ENCODE peak calls at places on chromosomes 3 and 15, in seven cellular contexts. C is lower lobe of right lung, B is esophagus squamous epithelium, J is fibroblast of lung, K is cardiac fibroblast, O is cardiac muscle cell, P is psoas muscle. N is an unnamed sample.

GRCh38 chr3:184166671-184167070 is 8.0 kb upstream of the AP2M1 start:
- DNase-seq in P (no peak), B (no peak), K (no peak), O (no peak), C (no peak), J (no peak), N (no peak)

GRCh38 chr3:111831840-111832239 is 27.2 kb upstream of the PHLDB2 start:
- DNase-seq in C (no peak), P (no peak), J (no peak), O (peak), K (peak), B (no peak), N (no peak)

GRCh38 chr3:36678216-36679013 is 85.9 kb downstream of the DCLK3 start:
- DNase-seq in B (no peak), J (peak), C (no peak), K (peak), P (no peak), O (peak), N (no peak)

GRCh38 chr3:197811343-197811742 is 20.3 kb downstream of the LRCH3 start:
- DNase-seq in K (peak), B (no peak), P (no peak), O (peak), C (peak), J (peak), N (no peak)

GRCh38 chr3:53167418-53168174 is 6.6 kb downstream of the PRKCD start:
- DNase-seq in B (no peak), C (no peak), O (no peak), J (no peak), K (no peak), P (no peak), N (no peak)

GRCh38 chr15:48467801-48468200 is 136.6 kb downstream of the DUT start:
- DNase-seq in O (no peak), P (no peak), B (no peak), K (no peak), C (no peak), J (no peak), N (no peak)

GRCh38 chr3:79521221-79521848 is 246.5 kb downstream of the ROBO1 start:
- DNase-seq in O (peak), B (no peak), K (peak), J (peak), C (no peak), P (no peak), N (peak)

GRCh38 chr15:67784057-67784781 is 41.1 kb upstream of the SKOR1 start:
- DNase-seq in O (no peak), C (no peak), B (no peak), P (no peak), K (no peak), J (no peak), N (no peak)

GRCh38 chr3:73378207-73378606 is 246.5 kb downstream of the PDZRN3 start:
- DNase-seq in J (no peak), K (no peak), O (no peak), P (no peak), C (no peak), B (no peak), N (no peak)

GRCh38 chr15:96327155-96327741 is 3.3 kb upstream of the NR2F2 start:
- DNase-seq in P (no peak), B (no peak), J (peak), K (peak), O (peak), C (no peak), N (peak)

DNA sequence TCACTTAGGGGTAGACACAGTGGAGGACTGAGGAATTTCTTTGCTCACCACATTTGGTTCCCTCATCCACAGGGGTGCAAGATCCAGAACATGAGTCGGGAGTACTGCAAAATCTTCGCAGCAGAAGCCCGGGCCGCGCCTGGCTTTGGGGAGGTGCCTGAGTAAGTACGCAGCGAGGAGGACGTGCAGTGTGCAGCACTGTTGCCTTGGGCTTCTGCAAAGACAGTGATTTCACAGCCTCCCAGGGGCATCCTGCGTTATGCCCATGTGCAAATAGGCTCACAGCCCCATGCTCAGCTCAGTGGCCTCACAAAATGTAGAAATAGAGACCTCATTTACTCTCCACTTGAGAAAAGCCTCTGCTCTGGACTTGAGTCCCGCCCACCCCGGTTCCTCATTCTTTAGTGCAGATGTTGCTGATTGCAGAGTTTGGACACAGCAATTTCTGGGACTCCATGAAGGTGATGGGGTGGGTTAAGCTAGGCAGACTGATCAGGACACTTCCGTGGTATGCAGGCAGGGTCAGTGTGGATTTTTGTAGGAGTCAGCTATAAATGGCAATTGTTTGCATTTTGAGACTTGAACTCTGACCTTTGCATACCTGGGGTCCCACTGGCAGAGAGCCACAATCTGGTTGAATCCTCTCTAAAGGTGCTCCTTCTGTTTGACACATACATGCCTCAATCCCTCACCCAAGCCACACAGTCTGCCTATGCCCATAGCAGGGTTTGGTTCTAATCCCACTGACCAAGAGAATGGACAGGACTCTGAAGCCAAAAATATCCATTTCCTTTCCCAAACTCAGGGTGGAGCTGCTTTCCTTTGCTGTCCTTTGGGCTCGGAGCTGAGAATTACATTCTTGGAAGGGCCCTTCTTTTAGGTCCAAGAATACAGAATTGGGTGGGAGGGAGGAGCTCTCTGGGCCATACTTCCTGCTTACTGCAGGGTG is 20.7 kb upstream of the SLC28A1 start:
- DNase-seq in J (peak), C (no peak), B (no peak), O (peak), K (peak), P (no peak), N (no peak)
- TF ChIP-seq CTCF in J (peak), C (no peak), B (no peak), O (peak), K (peak), P (peak), N (no peak)

GRCh38 chr3:9951598-9951961 is 628 bp downstream of the PRRT3 start:
- DNase-seq in C (no peak), J (no peak), P (no peak), O (no peak), K (no peak), B (no peak), N (no peak)

GRCh38 chr3:9955067-9955502 is 2.9 kb upstream of the PRRT3 start:
- DNase-seq in K (peak), P (no peak), B (no peak), J (peak), C (no peak), O (peak), N (no peak)

GRCh38 chr3:9951962-9952805 is at the start of gene PRRT3:
- DNase-seq in C (peak), J (peak), K (peak), B (no peak), P (peak), O (peak), N (no peak)

GRCh38 chr3:9955611-9956352 is 3.6 kb upstream of the PRRT3 start:
- DNase-seq in B (no peak), C (no peak), P (no peak), O (no peak), J (peak), K (no peak), N (no peak)

GRCh38 chr3:9957214-9957613 is 5.0 kb upstream of the PRRT3 start:
- DNase-seq in C (no peak), K (no peak), J (peak), B (no peak), O (no peak), P (no peak), N (no peak)
- TF ChIP-seq CTCF in C (no peak), K (no peak), J (peak), B (no peak), O (peak), P (no peak), N (peak)

GRCh38 chr3:140941434-140942220 is at the start of gene SLC25A36:
- DNase-seq in C (peak), J (peak), P (peak), O (peak), B (peak), K (peak), N (peak)
- TF ChIP-seq CTCF in C (no peak), J (no peak), P (no peak), O (peak), B (no peak), K (no peak), N (no peak)

GRCh38 chr3:14398801-14399114 is 3.6 kb upstream of the SLC6A6 start:
- DNase-seq in K (no peak), O (no peak), B (no peak), P (no peak), J (no peak), C (no peak), N (no peak)
- TF ChIP-seq CTCF in K (no peak), O (no peak), B (no peak), P (no peak), J (no peak), C (no peak), N (no peak)

DNA sequence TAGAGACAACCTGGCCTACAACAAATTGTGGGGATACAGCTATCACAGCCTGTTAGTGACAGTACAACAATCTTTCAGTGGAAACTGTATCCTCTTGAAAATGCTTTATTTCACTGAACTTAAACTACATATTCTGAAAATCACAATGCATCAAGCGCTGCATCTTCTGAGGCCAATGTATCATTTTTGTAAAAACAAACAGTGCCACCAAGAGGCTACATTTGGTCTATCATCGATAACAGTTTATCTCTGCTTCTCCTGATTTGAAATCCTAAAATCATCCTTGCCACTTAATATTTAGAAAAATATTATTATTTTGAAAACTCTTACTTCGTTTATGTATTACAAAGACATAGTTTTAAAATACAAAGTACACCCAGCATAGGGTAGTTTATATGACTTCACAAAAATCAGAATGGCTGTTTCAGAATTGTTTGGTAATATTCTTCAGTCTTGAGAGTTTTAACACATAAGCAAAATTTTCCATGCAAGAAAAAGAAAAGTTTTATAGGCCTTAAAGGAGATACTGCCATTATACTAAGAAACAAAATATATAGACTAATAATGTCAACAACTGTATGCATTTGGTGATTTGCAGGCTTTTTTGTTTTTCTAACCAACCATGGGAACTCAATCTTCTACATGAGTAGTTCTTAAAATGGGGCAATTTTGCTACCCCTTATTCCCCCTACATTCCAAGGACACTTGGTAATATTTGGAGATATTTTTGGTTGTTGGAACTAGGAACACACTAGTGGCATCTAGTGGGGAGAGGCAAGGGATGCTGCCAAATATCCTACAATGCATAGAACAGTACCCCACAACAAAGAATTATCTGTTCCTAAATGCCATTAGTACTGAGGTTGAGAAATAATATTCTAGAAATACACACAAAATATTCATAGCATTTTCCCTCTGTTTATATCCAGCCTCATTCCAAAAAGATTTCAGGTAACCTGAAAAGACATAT is 42.3 kb downstream of the WDR72 start:
- DNase-seq in K (no peak), P (no peak), O (peak), J (peak), B (no peak), C (no peak), N (no peak)
- TF ChIP-seq CTCF in K (no peak), P (peak), O (no peak), J (peak), B (no peak), C (peak), N (peak)

DNA sequence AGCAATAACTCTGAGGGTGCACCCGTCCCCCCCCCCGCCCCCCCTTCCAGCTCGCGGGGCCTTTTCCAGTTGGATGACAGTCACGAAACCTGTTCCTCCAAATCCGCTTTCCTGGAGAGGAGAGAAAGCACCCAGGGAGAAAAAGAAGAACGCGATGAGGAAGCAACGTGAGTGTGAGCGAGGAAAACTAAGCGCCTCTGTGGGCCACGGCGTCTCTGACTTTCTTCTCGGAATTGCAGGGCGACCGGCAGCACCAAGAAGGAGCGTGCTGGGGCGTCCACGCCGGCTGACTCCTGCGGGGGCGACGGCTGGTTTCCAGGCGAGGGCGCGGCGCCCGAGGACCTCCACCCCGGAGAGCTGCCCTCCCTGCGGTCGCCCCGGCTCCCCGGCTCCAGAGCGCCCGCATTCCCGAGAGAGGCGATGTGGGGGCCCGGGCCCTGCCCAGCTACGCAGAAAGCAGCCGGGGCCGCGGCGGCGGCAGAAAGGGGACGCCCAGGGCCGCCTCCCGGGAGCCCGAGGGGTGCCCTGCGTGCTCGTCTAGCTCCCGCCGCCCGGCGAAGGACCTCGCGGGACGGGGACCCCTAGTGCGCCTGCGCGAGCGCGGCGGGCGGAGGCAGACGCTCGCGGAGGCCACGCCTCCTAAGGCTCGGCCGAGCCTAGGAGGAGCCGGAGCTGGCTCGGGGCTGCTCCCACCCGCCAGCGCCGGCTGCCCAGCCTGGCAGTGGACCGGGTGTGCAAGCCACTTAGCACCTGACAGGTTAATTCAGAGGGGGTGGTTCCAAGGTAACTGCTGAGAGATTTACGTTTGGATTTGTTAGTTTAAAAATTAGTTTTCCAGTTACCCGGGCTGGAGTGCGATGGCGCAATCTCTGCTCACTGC is 15.3 kb upstream of the ADIPOQ start:
- DNase-seq in K (peak), C (peak), P (peak), J (peak), B (no peak), O (peak), N (no peak)
- TF ChIP-seq CTCF in K (no peak), C (no peak), P (no peak), J (no peak), B (no peak), O (no peak), N (no peak)

GRCh38 chr3:66638717-66639116 is 137.9 kb upstream of the LRIG1 start:
- DNase-seq in J (no peak), C (no peak), P (no peak), O (no peak), K (no peak), B (no peak), N (no peak)
- TF ChIP-seq CTCF in J (no peak), C (no peak), P (no peak), O (no peak), K (no peak), B (no peak), N (peak)

GRCh38 chr3:123449986-123450474 is 1.1 kb upstream of the ADCY5 start:
- DNase-seq in K (no peak), O (no peak), B (no peak), C (no peak), P (peak), J (no peak), N (no peak)

GRCh38 chr3:123447749-123448502 is 964 bp downstream of the ADCY5 start:
- DNase-seq in O (no peak), C (no peak), P (peak), B (no peak), K (no peak), J (no peak), N (no peak)

GRCh38 chr3:123448503-123449091 is at the start of gene ADCY5:
- DNase-seq in K (no peak), O (no peak), P (peak), J (no peak), C (no peak), B (no peak), N (no peak)

GRCh38 chr3:123451186-123451585 is 2.3 kb upstream of the ADCY5 start:
- DNase-seq in P (no peak), O (no peak), J (no peak), K (no peak), C (no peak), B (no peak), N (no peak)

DNA sequence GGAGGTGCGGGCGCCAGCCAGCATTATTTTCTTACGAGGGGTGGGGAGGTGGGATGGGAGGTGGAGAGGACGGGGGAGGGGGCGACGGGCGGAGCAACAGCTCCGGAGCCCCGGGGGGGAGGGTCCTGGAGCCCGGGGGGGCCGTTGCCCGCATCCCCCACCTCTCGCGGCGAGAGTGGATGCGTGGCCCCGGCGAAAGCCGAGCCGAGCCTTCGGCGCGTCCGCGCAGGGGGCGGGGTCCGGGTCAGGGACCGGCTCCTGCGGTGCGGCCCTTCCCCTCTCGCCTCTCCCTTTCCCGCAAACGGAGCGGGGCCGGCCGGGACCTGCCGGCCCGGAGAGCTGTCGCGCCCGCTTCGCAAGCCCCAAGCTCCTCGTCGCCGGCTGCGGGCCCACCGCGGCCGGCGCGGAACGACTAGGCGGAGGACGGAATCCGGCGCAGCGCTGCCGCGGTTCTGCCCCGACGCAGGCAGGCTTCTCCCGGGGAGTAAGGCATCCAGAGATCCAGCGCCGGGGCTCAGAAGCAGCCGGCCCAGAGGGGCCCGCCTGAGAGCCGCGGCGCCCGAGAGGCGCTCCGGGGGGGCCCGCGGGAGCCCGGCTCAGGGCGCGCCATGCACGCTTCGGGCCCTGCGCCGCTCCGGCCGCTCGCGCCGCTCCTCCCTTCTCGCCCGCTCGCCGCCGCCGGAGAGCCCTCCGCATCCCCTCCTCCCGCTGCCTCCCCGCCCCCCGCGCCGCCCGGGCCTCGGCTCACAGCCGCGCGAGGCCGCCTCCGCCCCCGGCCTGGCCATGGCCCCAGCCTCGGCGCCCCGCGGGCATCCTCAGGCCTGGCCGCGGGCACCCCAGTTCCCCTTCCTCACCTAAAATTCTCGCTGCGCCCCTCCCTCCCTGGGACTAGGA is 449 bp upstream of the ADCY5 start:
- DNase-seq in K (peak), J (peak), B (no peak), C (no peak), P (peak), O (peak), N (no peak)
- TF ChIP-seq CTCF in K (no peak), J (no peak), B (no peak), C (no peak), P (no peak), O (no peak), N (no peak)